ENCODE peak calls at places on chromosome 4, in five cellular contexts. L is NCI-H2081; S is activated CD4-positive, alpha-beta T cell treated with anti-CD3 and anti-CD28 coated beads for 24 hours; Y is NCI-H146; D is LHCN-M2. Q is an unnamed sample.

GRCh38 chr4:185201983-185202962 is 1.5 kb downstream of the CFAP97 start:
- DNase-seq in D (no peak), L (no peak), S (no peak), Y (no peak), Q (no peak)

GRCh38 chr4:164383187-164384181 is 370.4 kb upstream of the SMIM31 start:
- DNase-seq in Y (peak; percentile 9), S (no peak), L (peak; percentile 63), D (peak; percentile 58), Q (peak; percentile 7)

GRCh38 chr4:152156448-152156847 is 379.4 kb downstream of the FBXW7 start:
- DNase-seq in D (no peak), L (no peak), S (no peak), Y (no peak), Q (no peak)

GRCh38 chr4:41009411-41009810 is 204.9 kb downstream of the APBB2 start:
- DNase-seq in D (peak; percentile 70), L (peak; percentile 74), S (no peak), Y (peak; percentile 38), Q (no peak)

GRCh38 chr4:182556576-182556975 is 313.4 kb downstream of the TENM3 start:
- DNase-seq in Y (no peak), D (no peak), S (no peak), L (no peak), Q (no peak)

GRCh38 chr4:156581282-156581681 is 390.3 kb downstream of the PDGFC start:
- DNase-seq in Y (no peak), L (no peak), D (no peak), S (no peak), Q (no peak)

GRCh38 chr4:109419679-109420078 is 13.9 kb upstream of the SEC24B start:
- DNase-seq in S (no peak), Y (no peak), D (no peak), L (no peak), Q (no peak)

GRCh38 chr4:15918484-15919129 is 19.9 kb downstream of the FGFBP1 start:
- DNase-seq in Y (no peak), L (no peak), S (no peak), D (no peak), Q (no peak)

GRCh38 chr4:185811509-185812364 is at the start of gene SORBS2:
- DNase-seq in L (peak; percentile 84), D (no peak), Y (peak; percentile 49), S (no peak), Q (peak; percentile 65)

GRCh38 chr4:108143515-108143914 is 25.2 kb downstream of the LEF1 start:
- DNase-seq in L (no peak), S (no peak), Y (no peak), D (no peak), Q (no peak)

GRCh38 chr4:175281894-175282293 is 363.7 kb downstream of the ADAM29 start:
- DNase-seq in D (no peak), Y (no peak), S (no peak), L (no peak), Q (no peak)

GRCh38 chr4:121155893-121156292 is 8.2 kb downstream of the TNIP3 start:
- DNase-seq in D (peak; percentile 77), S (no peak), L (peak; percentile 7), Y (no peak), Q (no peak)

GRCh38 chr4:8703401-8703696 is 110.8 kb downstream of the CPZ start:
- DNase-seq in D (no peak), S (no peak), L (no peak), Y (no peak), Q (no peak)

GRCh38 chr4:173288296-173288695 is 45.9 kb downstream of the HMGB2 start:
- DNase-seq in L (peak; percentile 13), Y (peak; percentile 24), S (peak; percentile 68), D (peak; percentile 40), Q (peak; percentile 16)

GRCh38 chr4:8689741-8690140 is 97.2 kb downstream of the CPZ start:
- DNase-seq in D (no peak), S (no peak), Y (no peak), L (no peak), Q (no peak)

GRCh38 chr4:8911311-8912088 is 39.9 kb upstream of the HMX1 start:
- DNase-seq in Y (no peak), L (no peak), S (no peak), D (no peak), Q (no peak)

GRCh38 chr4:188428935-188429334 is 289.7 kb downstream of the TRIML1 start:
- DNase-seq in Y (no peak), D (no peak), S (no peak), L (peak; percentile 71), Q (peak; percentile 43)

GRCh38 chr4:29081230-29081955 is 1638.8 kb upstream of the PCDH7 start:
- DNase-seq in L (peak; percentile 59), Y (no peak), D (peak; percentile 24), S (no peak), Q (no peak)

GRCh38 chr4:67087897-67088296 is 457.4 kb downstream of the CENPC start:
- DNase-seq in L (no peak), D (peak; percentile 44), S (peak; percentile 33), Y (no peak), Q (peak; percentile 0)

GRCh38 chr4:78360466-78360865 is 191.1 kb upstream of the ANXA3 start:
- DNase-seq in L (peak; percentile 62), S (no peak), D (no peak), Y (peak; percentile 90), Q (peak; percentile 38)

GRCh38 chr4:87425711-87426110 is 3.3 kb downstream of the NUDT9 start:
- DNase-seq in L (no peak), Y (no peak), D (no peak), S (no peak), Q (no peak)

GRCh38 chr4:19241845-19242244 is 1009.9 kb upstream of the SLIT2 start:
- DNase-seq in S (no peak), D (no peak), L (no peak), Y (no peak), Q (no peak)

GRCh38 chr4:67500373-67500772 is 44.9 kb downstream of the CENPC start:
- DNase-seq in S (no peak), Y (no peak), D (no peak), L (no peak), Q (no peak)

Q was measured in NCI-H748 treated with DMSO at 0.1 percent for 48 hours.